ENCODE peak calls at places on chromosomes 5 and 9, in six cellular contexts. I, H, P, G, V and Q are unnamed samples.

GRCh38 chr5:5688194-5688924 is 265.9 kb downstream of the ICE1 start:
- DNase-seq in I (no peak), G (no peak), P (no peak), H (no peak), V (no peak), Q (no peak)

GRCh38 chr5:139297439-139298133 is 4.0 kb downstream of the MATR3 start:
- DNase-seq in P (no peak), G (no peak), I (no peak), H (no peak), V (no peak), Q (no peak)

GRCh38 chr5:136560111-136560510 is 194.8 kb upstream of the TRPC7 start:
- DNase-seq in P (no peak), V (no peak), H (no peak), I (no peak), G (no peak), Q (no peak)

GRCh38 chr5:169287529-169287928 is 13.4 kb downstream of the SLIT3 start:
- DNase-seq in H (no peak), V (no peak), P (no peak), I (no peak), G (no peak), Q (no peak)

GRCh38 chr5:39462211-39462610 is 37.4 kb upstream of the DAB2 start:
- DNase-seq in P (no peak), G (no peak), V (no peak), I (no peak), H (no peak), Q (no peak)

GRCh38 chr9:35993976-35994720 is 36.2 kb upstream of the OR2S2 start:
- DNase-seq in I (peak), P (no peak), G (no peak), V (no peak), H (no peak), Q (peak)

GRCh38 chr5:56011835-56012234 is 17.1 kb upstream of the IL6ST start:
- DNase-seq in G (no peak), I (peak), V (peak), H (no peak), P (no peak), Q (peak)

GRCh38 chr5:115815006-115815692 is 1.3 kb downstream of the CDO1 start:
- DNase-seq in P (no peak), I (no peak), G (no peak), V (no peak), H (no peak), Q (no peak)

GRCh38 chr5:103218164-103218563 is 40.4 kb upstream of the MACIR start:
- DNase-seq in I (peak), G (peak), V (no peak), P (no peak), H (no peak), Q (peak)

GRCh38 chr5:35803221-35803651 is 53.5 kb upstream of the IL7R start:
- DNase-seq in V (no peak), G (peak), H (no peak), P (no peak), I (peak), Q (peak)

GRCh38 chr5:176560364-176560763 is 11.2 kb downstream of the CDHR2 start:
- DNase-seq in P (no peak), G (no peak), H (no peak), I (no peak), V (no peak), Q (no peak)

GRCh38 chr5:119327018-119327417 is 28.8 kb upstream of the TNFAIP8 start:
- DNase-seq in H (no peak), V (no peak), I (peak), P (no peak), G (no peak), Q (no peak)
- H3K27ac ChIP-seq in H (no peak), V (no peak), I (no peak), P (no peak), G (no peak), Q (no peak)

GRCh38 chr9:124695280-124695890 is 75.7 kb downstream of the NR6A1 start:
- DNase-seq in I (peak), H (no peak), P (no peak), G (no peak), V (no peak), Q (no peak)

GRCh38 chr9:124697326-124698200 is 73.5 kb downstream of the NR6A1 start:
- DNase-seq in H (no peak), P (no peak), G (no peak), V (peak), I (peak), Q (no peak)

GRCh38 chr9:124696101-124696500 is 75.0 kb downstream of the NR6A1 start:
- DNase-seq in H (no peak), P (no peak), I (peak), G (no peak), V (no peak), Q (no peak)

GRCh38 chr9:124694394-124695279 is 76.5 kb downstream of the NR6A1 start:
- DNase-seq in H (no peak), V (no peak), G (no peak), P (no peak), I (no peak), Q (no peak)

DNA sequence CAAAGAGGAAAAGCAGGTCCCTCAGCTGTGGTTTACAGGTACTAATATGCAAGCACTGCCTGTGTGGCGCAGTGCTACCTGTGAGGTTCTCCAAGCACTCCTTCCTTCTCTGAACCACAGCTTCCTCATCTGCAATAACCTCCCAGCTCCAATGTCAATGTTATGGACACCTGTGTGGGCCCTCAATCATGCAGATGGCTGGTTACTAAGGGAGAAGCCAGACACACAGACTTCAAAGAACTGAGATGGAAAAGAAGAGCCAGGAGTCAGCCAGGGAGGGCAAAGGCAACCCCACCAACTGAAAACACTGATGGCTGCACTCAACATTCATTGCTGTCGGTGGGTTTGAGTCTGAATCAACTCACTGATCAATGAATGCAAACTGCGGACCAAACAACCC is 77.7 kb downstream of the NR6A1 start:
- DNase-seq in V (no peak), H (no peak), I (no peak), G (no peak), P (no peak), Q (no peak)
- TF ChIP-seq CTCF in V (no peak), H (no peak), I (no peak), G (no peak), P (no peak), Q (no peak)

DNA sequence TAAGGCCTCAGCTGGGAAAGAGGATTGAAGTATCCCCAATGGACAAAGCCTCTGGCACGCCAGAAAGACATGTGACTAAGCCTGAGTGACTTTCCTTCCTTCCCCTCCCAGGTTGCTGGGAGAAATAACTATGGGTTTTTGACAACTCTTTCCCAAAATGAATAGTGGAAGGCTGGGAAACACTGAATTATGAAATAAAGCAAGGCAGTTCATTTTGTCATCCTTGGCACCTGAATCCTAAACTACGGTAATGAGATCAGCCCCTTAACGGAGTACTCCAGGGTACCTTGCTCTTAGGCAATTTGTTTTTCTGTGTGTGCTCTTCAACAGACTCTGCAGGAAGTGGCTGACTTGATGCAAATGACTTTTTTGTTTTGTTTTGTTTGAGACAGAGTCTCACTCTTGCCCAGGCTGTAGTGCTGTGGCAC is 75.2 kb downstream of the LMNB1 start:
- DNase-seq in G (no peak), V (no peak), H (no peak), P (no peak), I (peak), Q (no peak)
- H3K27ac ChIP-seq in G (no peak), V (no peak), H (no peak), P (peak), I (no peak), Q (no peak)

GRCh38 chr9:131839281-131840084 is 99.6 kb upstream of the RAPGEF1 start:
- DNase-seq in P (no peak), G (no peak), V (peak), H (no peak), I (peak), Q (no peak)
- TF ChIP-seq CTCF in P (no peak), G (no peak), V (no peak), H (no peak), I (no peak), Q (no peak)

DNA sequence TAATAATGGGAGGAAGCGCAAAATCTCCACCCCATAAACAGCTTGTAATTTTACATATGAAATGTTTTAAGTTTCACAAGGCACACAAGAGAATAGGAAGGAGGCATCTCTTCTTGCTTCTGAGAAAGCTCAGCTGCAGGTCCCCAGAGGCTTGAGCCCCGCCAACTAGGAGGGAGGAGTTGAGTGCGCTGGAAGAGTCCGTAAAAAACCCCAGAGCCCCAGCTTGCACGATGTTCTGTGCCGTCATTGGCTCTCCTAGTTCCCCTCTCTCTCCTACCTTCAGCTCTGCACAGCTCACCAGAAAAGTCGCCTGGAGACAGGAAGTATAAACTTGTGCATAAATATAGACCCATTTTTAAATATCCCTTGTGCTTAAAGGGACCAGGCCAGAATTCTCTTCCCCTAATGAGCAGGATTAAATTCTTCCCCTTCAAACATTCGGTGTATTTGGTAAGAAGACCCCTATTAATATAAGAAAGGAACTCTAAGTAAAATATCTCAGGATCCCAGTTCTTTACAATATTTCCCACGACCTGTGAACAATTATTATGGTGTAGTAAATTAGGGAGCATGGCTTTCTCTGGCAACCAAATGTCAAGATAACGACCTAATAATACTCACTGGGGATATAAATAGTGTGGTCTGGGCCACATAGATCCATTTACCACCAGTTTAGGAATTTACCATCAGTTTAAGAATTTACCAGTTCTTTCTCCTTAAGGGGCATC is 13.7 kb downstream of the GLRX start:
- DNase-seq in P (peak), H (no peak), V (no peak), I (peak), G (peak), Q (no peak)
- H3K27ac ChIP-seq in P (peak), H (no peak), V (no peak), I (peak), G (peak), Q (peak)

DNA sequence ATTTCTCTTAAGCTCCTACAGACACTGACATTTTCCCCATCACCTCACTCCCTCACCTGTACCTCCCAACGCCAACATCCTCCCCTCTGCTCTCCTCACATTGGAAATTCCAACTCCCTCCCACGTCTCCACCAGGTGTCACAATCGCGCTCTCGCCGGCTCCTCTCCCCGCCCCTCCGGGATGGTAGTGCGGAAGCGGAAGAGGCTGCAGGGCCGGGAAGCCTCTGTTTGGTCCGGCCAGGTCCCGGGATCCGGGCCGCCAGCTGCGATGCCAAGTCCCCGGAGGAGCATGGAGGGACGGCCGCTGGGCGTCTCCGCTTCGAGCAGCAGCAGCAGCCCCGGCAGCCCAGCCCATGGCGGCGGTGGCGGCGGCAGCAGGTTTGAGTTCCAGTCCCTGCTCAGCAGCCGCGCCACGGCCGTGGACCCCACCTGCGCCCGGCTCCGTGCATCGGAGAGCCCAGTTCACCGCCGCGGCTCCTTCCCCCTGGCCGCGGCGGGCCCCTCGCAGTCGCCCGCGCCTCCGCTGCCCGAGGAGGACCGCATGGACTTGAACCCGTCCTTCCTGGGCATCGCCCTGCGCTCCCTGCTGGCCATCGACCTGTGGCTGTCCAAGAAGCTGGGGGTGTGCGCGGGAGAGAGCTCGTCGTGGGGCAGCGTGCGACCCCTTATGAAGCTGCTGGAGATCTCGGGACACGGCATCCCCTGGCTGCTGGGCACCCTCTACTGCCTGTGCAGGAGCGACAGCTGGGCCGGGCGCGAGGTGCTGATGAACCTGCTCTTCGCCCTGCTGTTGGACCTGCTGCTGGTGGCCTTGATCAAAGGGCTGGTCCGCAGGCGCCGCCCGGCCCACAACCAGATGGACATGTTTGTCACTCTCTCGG is at the start of gene PLPP6:
- DNase-seq in P (peak), V (peak), H (peak), G (peak), I (peak), Q (no peak)
- TF ChIP-seq CTCF in P (peak), V (peak), H (peak), G (peak), I (peak), Q (peak)